ENCODE peak calls at places on chromosomes 11 and 22, in eight cellular contexts. H, J, T, A, F, V, L and N are unnamed samples.

GRCh38 chr22:28899199-28899853 is 16.0 kb downstream of the ZNRF3 start:
- DNase-seq in V (no peak), H (no peak), J (no peak), A (no peak), L (no peak), F (no peak), T (peak; percentile 18), N (no peak)

GRCh38 chr11:7576671-7577225 is 62.9 kb downstream of the PPFIBP2 start:
- DNase-seq in T (no peak), F (peak; percentile 78), L (no peak), J (no peak), V (no peak), H (peak; percentile 18), A (no peak), N (no peak)

GRCh38 chr11:110184974-110185597 is 91.9 kb downstream of the ZC3H12C start:
- DNase-seq in V (no peak), J (no peak), F (peak; percentile 43), H (peak; percentile 89), L (peak; percentile 94), A (no peak), T (no peak), N (no peak)

GRCh38 chr11:60959445-60959844 is 7.5 kb upstream of the SLC15A3 start:
- DNase-seq in H (peak; percentile 57), L (no peak), T (no peak), A (no peak), J (peak; percentile 3), F (no peak), V (no peak), N (peak; percentile 44)

GRCh38 chr11:31641477-31642062 is 132.0 kb downstream of the ELP4 start:
- DNase-seq in A (peak; percentile 53), H (peak; percentile 61), T (peak; percentile 4), F (peak; percentile 51), J (no peak), V (no peak), L (peak; percentile 44), N (peak; percentile 11)

GRCh38 chr11:31855466-31855865 is 44.3 kb upstream of the PAX6 start:
- DNase-seq in H (no peak), L (no peak), J (no peak), T (no peak), F (no peak), V (no peak), A (no peak), N (no peak)

GRCh38 chr11:115872418-115872817 is 368.2 kb upstream of the CADM1 start:
- DNase-seq in V (no peak), L (no peak), H (no peak), T (peak; percentile 48), J (no peak), F (no peak), A (no peak), N (no peak)

GRCh38 chr11:27910186-27910941 is 197.6 kb downstream of the KIF18A start:
- DNase-seq in L (peak; percentile 67), T (no peak), V (no peak), H (peak; percentile 87), A (no peak), F (no peak), J (no peak), N (peak; percentile 84)

GRCh38 chr22:43476341-43476740 is 64.5 kb downstream of the MPPED1 start:
- DNase-seq in L (no peak), H (no peak), J (no peak), F (no peak), V (no peak), A (no peak), T (no peak), N (no peak)

GRCh38 chr22:17938484-17938924 is 85.9 kb downstream of the MICAL3 start:
- DNase-seq in L (no peak), A (no peak), J (no peak), V (no peak), F (peak; percentile 68), T (no peak), H (no peak), N (no peak)

GRCh38 chr11:86537541-86538222 is 134.7 kb downstream of the ME3 start:
- DNase-seq in L (peak; percentile 22), H (peak; percentile 47), A (peak; percentile 10), J (no peak), T (no peak), V (no peak), F (peak; percentile 20), N (no peak)

GRCh38 chr11:105988197-105988596 is 33.8 kb downstream of the MSANTD4 start:
- DNase-seq in T (no peak), H (no peak), A (no peak), J (no peak), F (no peak), L (no peak), V (no peak), N (no peak)

GRCh38 chr11:96113100-96113710 is 189.3 kb upstream of the MTMR2 start:
- DNase-seq in H (peak; percentile 76), L (peak; percentile 84), J (no peak), F (peak; percentile 86), T (no peak), V (no peak), A (no peak), N (peak; percentile 60)

GRCh38 chr11:65498042-65498726 is 661 bp upstream of the MALAT1 start:
- DNase-seq in J (peak; percentile 81), V (no peak), H (peak; percentile 76), A (no peak), F (peak; percentile 82), L (no peak), T (peak; percentile 87), N (no peak)

GRCh38 chr11:133934599-133935550 is 21.9 kb downstream of the IGSF9B start:
- DNase-seq in L (no peak), A (no peak), V (no peak), J (no peak), F (peak; percentile 76), T (no peak), H (peak; percentile 30), N (peak; percentile 81)

GRCh38 chr22:40346178-40347064 is at the start of gene ADSL:
- DNase-seq in H (peak; percentile 84), V (peak; percentile 73), A (peak; percentile 89), J (peak; percentile 95), T (peak; percentile 91), L (peak; percentile 88), F (peak; percentile 78), N (peak; percentile 78)
- TF ChIP-seq CTCF in H (no peak), V (no peak), A (no peak), J (no peak), T (no peak), L (no peak), F (peak; percentile 14), N (no peak)

DNA sequence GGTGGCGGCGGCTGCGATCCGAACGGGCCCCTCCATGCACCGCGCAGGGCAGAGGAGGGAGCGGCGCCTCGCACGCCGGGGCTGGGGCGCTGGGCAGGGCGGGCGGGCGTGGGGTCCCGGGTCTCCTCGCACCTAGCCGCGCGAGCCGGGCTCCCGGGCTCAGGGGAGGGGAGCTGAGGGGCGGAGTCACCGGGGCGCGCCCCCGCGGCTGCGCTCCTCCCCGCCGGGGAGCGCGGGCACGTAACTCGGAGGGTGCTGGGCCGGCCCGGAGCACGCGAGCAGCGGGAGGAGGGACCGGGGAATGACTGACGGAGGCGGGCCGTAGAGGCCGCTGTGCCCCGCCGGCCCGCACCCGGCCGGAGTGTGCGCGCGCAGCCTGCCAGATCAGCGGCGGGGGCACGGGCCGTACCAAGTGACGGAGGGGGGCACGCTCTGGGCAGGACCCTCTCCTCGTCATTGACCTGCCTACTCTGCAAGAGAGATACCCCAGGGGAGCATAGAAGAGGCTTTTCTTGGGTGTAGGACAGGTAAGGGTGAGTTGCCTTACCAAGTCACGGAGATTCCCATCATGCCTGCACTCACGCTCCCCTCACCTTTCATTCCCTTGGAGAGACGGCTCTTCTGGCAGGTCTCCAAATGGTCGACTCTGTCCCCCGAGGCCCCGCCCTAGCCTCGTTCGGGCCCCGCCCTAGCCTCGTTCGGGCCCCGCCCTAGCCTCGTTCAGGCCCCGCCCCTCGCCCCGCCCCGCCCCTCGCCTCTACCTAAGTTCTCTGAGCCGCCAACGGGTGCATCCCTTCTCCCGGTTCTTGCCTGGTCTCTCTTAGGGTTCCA is at the start of gene CDON:
- DNase-seq in V (peak; percentile 96), F (peak; percentile 93), H (peak; percentile 92), A (peak; percentile 95), T (peak; percentile 94), J (peak; percentile 93), L (peak; percentile 90), N (peak; percentile 78)
- TF ChIP-seq CTCF in V (no peak), F (no peak), H (no peak), A (no peak), T (no peak), J (no peak), L (no peak), N (peak; percentile 50)

GRCh38 chr11:62726156-62727006 is 876 bp downstream of the HNRNPUL2 start:
- DNase-seq in T (peak; percentile 37), J (peak; percentile 57), H (no peak), L (no peak), V (no peak), A (peak; percentile 18), F (no peak), N (no peak)

GRCh38 chr11:62725686-62726085 is 1.6 kb downstream of the HNRNPUL2 start:
- DNase-seq in H (no peak), L (no peak), F (no peak), A (no peak), T (no peak), J (peak; percentile 46), V (no peak), N (no peak)

GRCh38 chr11:62719302-62719978 is 7.8 kb downstream of the HNRNPUL2 start:
- DNase-seq in L (no peak), H (no peak), T (no peak), F (no peak), V (no peak), J (no peak), A (no peak), N (no peak)

GRCh38 chr11:62724171-62724570 is 3.1 kb downstream of the HNRNPUL2 start:
- DNase-seq in F (no peak), H (no peak), V (no peak), J (peak; percentile 30), T (no peak), A (no peak), L (no peak), N (no peak)

DNA sequence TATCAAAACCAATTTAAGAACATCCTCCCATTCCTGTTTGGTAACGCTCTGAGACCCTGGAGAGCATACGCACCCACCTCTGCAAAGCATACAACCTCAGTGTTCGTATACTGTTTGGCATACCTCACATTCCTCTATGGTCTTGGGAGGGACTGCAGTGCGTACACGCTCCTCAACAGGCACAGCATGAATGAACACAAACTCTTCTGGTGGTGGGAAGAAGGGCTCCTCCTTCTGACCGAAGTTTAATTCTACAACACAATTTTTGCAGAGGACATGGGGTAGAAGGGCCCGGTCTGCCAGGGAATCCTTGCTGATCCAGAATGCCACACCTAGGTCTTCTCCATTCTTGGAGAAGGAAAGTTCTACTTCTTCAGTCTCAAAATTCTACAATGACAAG is 5.3 kb downstream of the HNRNPUL2 start:
- DNase-seq in H (peak; percentile 44), V (no peak), F (peak; percentile 33), L (peak; percentile 39), J (no peak), T (no peak), A (no peak), N (no peak)
- TF ChIP-seq CTCF in H (no peak), V (no peak), F (peak; percentile 16), L (peak; percentile 13), J (no peak), T (peak; percentile 45), A (no peak), N (peak; percentile 32)

GRCh38 chr11:101765932-101766331 is 148.9 kb upstream of the CEP126 start:
- DNase-seq in F (no peak), L (no peak), J (no peak), T (no peak), V (no peak), A (no peak), H (no peak), N (no peak)

GRCh38 chr11:101775033-101775432 is 139.8 kb upstream of the CEP126 start:
- DNase-seq in F (no peak), H (no peak), V (no peak), J (no peak), T (no peak), L (no peak), A (no peak), N (no peak)

GRCh38 chr11:101770648-101771047 is 144.2 kb upstream of the CEP126 start:
- DNase-seq in V (no peak), H (no peak), F (no peak), A (no peak), J (no peak), L (no peak), T (no peak), N (no peak)
- TF ChIP-seq CTCF in V (no peak), H (no peak), F (no peak), A (no peak), J (no peak), L (no peak), T (no peak), N (no peak)